ENCODE peak calls at places on chromosomes 3 and 15, in five cellular contexts. W, F, K, L and J are unnamed samples.

GRCh38 chr3:44309500-44309899 is 29.1 kb upstream of the TCAIM start:
- DNase-seq in W (no peak), L (no peak), F (no peak), K (no peak), J (no peak)

GRCh38 chr3:127534564-127534963 is 56.0 kb downstream of the TPRA1 start:
- DNase-seq in L (no peak), W (no peak), K (no peak), F (no peak), J (peak; percentile 25)

GRCh38 chr3:58766587-58767282 is 100.2 kb upstream of the FAM3D start:
- DNase-seq in W (no peak), F (no peak), L (no peak), K (no peak), J (no peak)

GRCh38 chr3:160140756-160141155 is 84.5 kb upstream of the C3orf80 start:
- DNase-seq in W (peak; percentile 26), K (no peak), L (no peak), F (no peak), J (no peak)

GRCh38 chr3:95312650-95313049 is 1249.8 kb downstream of the NSUN3 start:
- DNase-seq in W (no peak), L (no peak), F (no peak), K (no peak), J (no peak)

GRCh38 chr3:102006812-102007485 is 157.6 kb downstream of the NFKBIZ start:
- DNase-seq in L (no peak), W (no peak), K (no peak), F (peak; percentile 96), J (no peak)

GRCh38 chr15:43194775-43195174 is 9.6 kb downstream of the CCNDBP1 start:
- DNase-seq in F (no peak), L (no peak), W (no peak), K (no peak), J (no peak)

GRCh38 chr3:171824076-171824475 is 13.8 kb upstream of the PLD1 start:
- DNase-seq in W (no peak), F (no peak), K (no peak), L (no peak), J (no peak)

GRCh38 chr3:111601810-111602209 is 6.7 kb upstream of the ZBED2 start:
- DNase-seq in L (no peak), F (no peak), K (no peak), W (no peak), J (no peak)

GRCh38 chr3:36248374-36248773 is 131.9 kb upstream of the STAC start:
- DNase-seq in F (no peak), L (no peak), K (no peak), W (no peak), J (no peak)

GRCh38 chr3:12706504-12707253 is 42.8 kb upstream of the RAF1 start:
- DNase-seq in L (no peak), F (peak; percentile 79), W (peak; percentile 78), K (peak; percentile 25), J (peak; percentile 68)

GRCh38 chr3:195450731-195451229 is 8.0 kb upstream of the ACAP2 start:
- DNase-seq in L (no peak), F (peak; percentile 97), W (no peak), K (no peak), J (no peak)

GRCh38 chr3:97823503-97824004 is 1.7 kb downstream of the CRYBG3 start:
- DNase-seq in W (peak; percentile 8), L (no peak), K (no peak), F (no peak), J (no peak)

GRCh38 chr3:49462222-49462621 is 7.8 kb upstream of the DAG1 start:
- DNase-seq in F (no peak), W (no peak), L (no peak), K (no peak), J (no peak)

GRCh38 chr3:173618703-173619102 is 221.2 kb downstream of the NLGN1 start:
- DNase-seq in F (no peak), K (no peak), L (no peak), W (no peak), J (no peak)

GRCh38 chr3:187662848-187663407 is 7.3 kb downstream of the SST start:
- DNase-seq in F (no peak), L (no peak), W (no peak), K (no peak), J (no peak)
- TF ChIP-seq CTCF in F (no peak), L (no peak), W (no peak), K (no peak), J (no peak)

GRCh38 chr15:34365073-34365825 is 1.7 kb downstream of the LPCAT4 start:
- DNase-seq in K (no peak), L (no peak), F (no peak), W (peak; percentile 62), J (no peak)

GRCh38 chr15:34365836-34366235 is 1.2 kb downstream of the LPCAT4 start:
- DNase-seq in F (no peak), W (peak; percentile 30), L (no peak), K (no peak), J (no peak)

GRCh38 chr15:34367128-34368081 is at the start of gene LPCAT4:
- DNase-seq in F (peak; percentile 86), L (peak; percentile 92), W (peak; percentile 98), K (peak; percentile 76), J (peak; percentile 90)

GRCh38 chr15:34364041-34364440 is 3.0 kb downstream of the LPCAT4 start:
- DNase-seq in F (no peak), W (no peak), K (no peak), L (no peak), J (no peak)

GRCh38 chr15:34366271-34367043 is 539 bp downstream of the LPCAT4 start:
- DNase-seq in W (peak; percentile 64), F (peak; percentile 56), K (peak; percentile 59), L (peak; percentile 75), J (no peak)
- TF ChIP-seq CTCF in W (no peak), F (no peak), K (no peak), L (no peak), J (no peak)

GRCh38 chr15:74624020-74624602 is 8.5 kb downstream of the CLK3 start:
- DNase-seq in W (no peak), L (no peak), F (no peak), K (no peak), J (no peak)
- TF ChIP-seq CTCF in W (no peak), L (no peak), F (no peak), K (no peak), J (no peak)

GRCh38 chr3:170033489-170033888 is 4.3 kb upstream of the GPR160 start:
- DNase-seq in L (no peak), F (no peak), K (no peak), W (no peak), J (no peak)

GRCh38 chr3:170037463-170038433 is at the start of gene GPR160:
- DNase-seq in L (no peak), K (peak; percentile 89), F (peak; percentile 37), W (peak; percentile 93), J (peak; percentile 84)

GRCh38 chr3:170043506-170043905 is 5.7 kb downstream of the GPR160 start:
- DNase-seq in K (no peak), F (no peak), W (no peak), L (no peak), J (no peak)

GRCh38 chr3:170040283-170040907 is 2.6 kb downstream of the GPR160 start:
- DNase-seq in F (no peak), W (no peak), L (no peak), K (no peak), J (no peak)

GRCh38 chr3:170038434-170039110 is 777 bp downstream of the GPR160 start:
- DNase-seq in L (no peak), W (peak; percentile 59), K (peak; percentile 50), F (no peak), J (no peak)
- TF ChIP-seq CTCF in L (no peak), W (peak; percentile 24), K (peak; percentile 57), F (no peak), J (no peak)

GRCh38 chr3:113092746-113093145 is 102.0 kb downstream of the GTPBP8 start:
- DNase-seq in L (no peak), F (no peak), W (no peak), K (no peak), J (no peak)

GRCh38 chr3:113094514-113094913 is 103.7 kb downstream of the GTPBP8 start:
- DNase-seq in F (no peak), L (no peak), W (no peak), K (no peak), J (no peak)

GRCh38 chr3:113097821-113098516 is 107.2 kb downstream of the GTPBP8 start:
- DNase-seq in K (no peak), F (peak; percentile 64), W (no peak), L (no peak), J (no peak)

GRCh38 chr3:113100063-113100462 is 109.3 kb downstream of the GTPBP8 start:
- DNase-seq in L (no peak), W (no peak), K (no peak), F (no peak), J (no peak)

DNA sequence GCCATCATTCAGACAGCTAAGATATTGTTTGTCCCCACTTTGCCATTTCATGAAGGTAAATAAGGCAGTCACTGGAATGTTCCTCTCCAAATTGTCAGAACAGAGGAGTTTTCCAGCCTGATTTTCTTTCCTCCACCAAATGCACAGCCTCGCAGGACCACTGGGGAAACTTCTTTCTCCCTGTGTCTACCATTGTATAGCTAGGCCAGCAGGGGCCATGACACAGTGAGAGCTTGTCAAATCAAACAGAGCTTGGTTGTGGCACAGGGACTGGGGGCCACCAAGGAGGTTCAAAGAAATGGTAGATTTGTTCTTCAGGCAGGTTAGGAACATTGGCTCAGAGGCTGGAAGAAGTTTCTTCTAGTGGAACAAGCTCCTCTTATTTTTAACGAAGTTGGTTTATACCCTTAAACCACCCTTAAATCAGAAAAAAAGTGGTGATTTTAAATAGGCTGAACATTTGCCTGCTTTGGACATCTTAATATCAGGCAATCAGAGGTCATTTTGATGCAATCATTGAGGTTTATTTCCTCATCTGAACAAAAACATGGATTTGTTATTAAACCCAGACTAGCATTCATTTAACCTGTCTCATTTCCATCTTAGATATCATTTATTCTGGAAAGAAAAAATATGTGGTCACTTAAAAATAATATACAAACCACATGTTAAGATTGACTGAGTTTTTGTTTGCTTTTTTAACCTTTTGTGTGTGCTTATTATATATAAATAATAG is 105.5 kb downstream of the GTPBP8 start:
- DNase-seq in W (no peak), K (no peak), F (no peak), L (no peak), J (no peak)
- TF ChIP-seq CTCF in W (no peak), K (no peak), F (no peak), L (no peak), J (peak; percentile 56)

DNA sequence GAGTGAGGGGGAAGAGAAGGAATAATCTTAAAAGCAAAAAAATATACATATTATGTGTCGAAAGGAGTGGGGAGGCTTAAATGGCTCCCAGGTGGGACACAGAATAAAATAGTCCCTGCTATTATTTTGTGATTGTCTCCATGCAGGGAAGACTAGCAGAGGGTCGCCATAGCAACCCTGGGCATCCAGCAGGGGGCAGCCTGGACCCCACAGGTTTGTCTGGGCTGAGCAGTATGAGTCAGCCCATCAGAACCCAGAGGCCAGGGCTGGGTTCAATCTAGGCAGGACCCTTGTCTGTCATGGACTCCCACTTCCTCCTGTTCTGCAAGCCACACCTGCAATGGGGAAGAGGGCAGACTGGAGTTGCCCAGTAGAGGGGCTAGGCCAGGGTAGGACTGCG is 17.6 kb upstream of the LINGO1 start:
- DNase-seq in K (no peak), L (no peak), F (peak; percentile 12), W (no peak), J (no peak)
- TF ChIP-seq CTCF in K (peak; percentile 57), L (no peak), F (peak; percentile 22), W (peak; percentile 2), J (peak; percentile 60)